ENCODE peak calls at places on chromosomes 1 and 21, in nine cellular contexts. One of them, this sample, is unnamed.

GRCh38 chr1:102239247-102239646 is 242.5 kb upstream of the OLFM3 start:
- DNase-seq in astrocyte of the spinal cord: no peak
- DNase-seq in hepatocyte: no peak
- DNase-seq in nephron progenitor cell: no peak
- DNase-seq in adrenal gland: no peak
- DNase-seq in osteocyte: no peak
- DNase-seq in GM23338: no peak
- DNase-seq in foreskin fibroblast: no peak
- DNase-seq in AG09309: no peak
- DNase-seq in this sample: no peak

GRCh38 chr1:98429851-98430496 is 231.5 kb upstream of the SNX7 start:
- DNase-seq in astrocyte of the spinal cord: no peak
- DNase-seq in hepatocyte: peak; percentile 17
- DNase-seq in nephron progenitor cell: peak; percentile 14
- DNase-seq in adrenal gland: no peak
- DNase-seq in osteocyte: no peak
- DNase-seq in GM23338: no peak
- DNase-seq in foreskin fibroblast: no peak
- DNase-seq in AG09309: no peak
- DNase-seq in this sample: no peak

GRCh38 chr1:187509091-187509490 is 680.3 kb downstream of the PLA2G4A start:
- DNase-seq in astrocyte of the spinal cord: no peak
- DNase-seq in hepatocyte: no peak
- DNase-seq in nephron progenitor cell: no peak
- DNase-seq in adrenal gland: no peak
- DNase-seq in osteocyte: no peak
- DNase-seq in GM23338: no peak
- DNase-seq in foreskin fibroblast: no peak
- DNase-seq in AG09309: no peak
- DNase-seq in this sample: no peak

GRCh38 chr1:9044241-9044640 is 18.0 kb upstream of the SLC2A7 start:
- DNase-seq in astrocyte of the spinal cord: no peak
- DNase-seq in hepatocyte: no peak
- DNase-seq in nephron progenitor cell: no peak
- DNase-seq in adrenal gland: no peak
- DNase-seq in osteocyte: no peak
- DNase-seq in GM23338: no peak
- DNase-seq in foreskin fibroblast: no peak
- DNase-seq in AG09309: no peak
- DNase-seq in this sample: no peak

GRCh38 chr1:167797005-167797404 is 75.2 kb downstream of the MPZL1 start:
- DNase-seq in astrocyte of the spinal cord: peak; percentile 97
- DNase-seq in hepatocyte: peak; percentile 73
- DNase-seq in nephron progenitor cell: no peak
- DNase-seq in adrenal gland: peak; percentile 92
- DNase-seq in osteocyte: no peak
- DNase-seq in GM23338: peak; percentile 84
- DNase-seq in foreskin fibroblast: peak; percentile 98
- DNase-seq in AG09309: peak; percentile 97
- DNase-seq in this sample: no peak

GRCh38 chr1:19257178-19257914 is 5.7 kb downstream of the MRTO4 start:
- DNase-seq in astrocyte of the spinal cord: no peak
- DNase-seq in hepatocyte: no peak
- DNase-seq in nephron progenitor cell: no peak
- DNase-seq in adrenal gland: peak; percentile 79
- DNase-seq in osteocyte: no peak
- DNase-seq in GM23338: no peak
- DNase-seq in foreskin fibroblast: no peak
- DNase-seq in AG09309: no peak
- DNase-seq in this sample: peak; percentile 18

GRCh38 chr1:18723206-18723605 is 92.6 kb downstream of the PAX7 start:
- DNase-seq in astrocyte of the spinal cord: no peak
- DNase-seq in hepatocyte: no peak
- DNase-seq in nephron progenitor cell: no peak
- DNase-seq in adrenal gland: no peak
- DNase-seq in osteocyte: no peak
- DNase-seq in GM23338: no peak
- DNase-seq in foreskin fibroblast: peak; percentile 4
- DNase-seq in AG09309: no peak
- DNase-seq in this sample: no peak

GRCh38 chr1:56788588-56788987 is 30.6 kb downstream of the FYB2 start:
- DNase-seq in astrocyte of the spinal cord: peak; percentile 9
- DNase-seq in hepatocyte: no peak
- DNase-seq in nephron progenitor cell: no peak
- DNase-seq in adrenal gland: no peak
- DNase-seq in osteocyte: no peak
- DNase-seq in GM23338: no peak
- DNase-seq in foreskin fibroblast: no peak
- DNase-seq in AG09309: no peak
- DNase-seq in this sample: no peak

GRCh38 chr1:19312782-19313635 is 883 bp downstream of the SLC66A1 start:
- DNase-seq in astrocyte of the spinal cord: no peak
- DNase-seq in hepatocyte: no peak
- DNase-seq in nephron progenitor cell: no peak
- DNase-seq in adrenal gland: no peak
- DNase-seq in osteocyte: no peak
- DNase-seq in GM23338: no peak
- DNase-seq in foreskin fibroblast: no peak
- DNase-seq in AG09309: no peak
- DNase-seq in this sample: peak; percentile 55

GRCh38 chr1:12600880-12601633 is 17.0 kb downstream of the DHRS3 start:
- DNase-seq in astrocyte of the spinal cord: no peak
- DNase-seq in hepatocyte: peak; percentile 61
- DNase-seq in nephron progenitor cell: peak; percentile 45
- DNase-seq in adrenal gland: no peak
- DNase-seq in osteocyte: no peak
- DNase-seq in GM23338: peak; percentile 81
- DNase-seq in foreskin fibroblast: peak; percentile 42
- DNase-seq in AG09309: no peak
- DNase-seq in this sample: peak; percentile 66

GRCh38 chr1:54757833-54758232 is 6.5 kb downstream of the PARS2 start:
- DNase-seq in astrocyte of the spinal cord: no peak
- DNase-seq in hepatocyte: no peak
- DNase-seq in nephron progenitor cell: no peak
- DNase-seq in adrenal gland: no peak
- DNase-seq in osteocyte: no peak
- DNase-seq in GM23338: no peak
- DNase-seq in foreskin fibroblast: no peak
- DNase-seq in AG09309: no peak
- DNase-seq in this sample: no peak

GRCh38 chr1:8431028-8431427 is 113.1 kb downstream of the SLC45A1 start:
- DNase-seq in astrocyte of the spinal cord: no peak
- DNase-seq in hepatocyte: no peak
- DNase-seq in nephron progenitor cell: no peak
- DNase-seq in adrenal gland: no peak
- DNase-seq in osteocyte: no peak
- DNase-seq in GM23338: peak; percentile 57
- DNase-seq in foreskin fibroblast: no peak
- DNase-seq in AG09309: no peak
- DNase-seq in this sample: no peak

GRCh38 chr1:71393301-71393700 is 312.5 kb upstream of the ZRANB2 start:
- DNase-seq in astrocyte of the spinal cord: no peak
- DNase-seq in hepatocyte: no peak
- DNase-seq in nephron progenitor cell: no peak
- DNase-seq in adrenal gland: no peak
- DNase-seq in osteocyte: no peak
- DNase-seq in GM23338: peak; percentile 58
- DNase-seq in foreskin fibroblast: no peak
- DNase-seq in AG09309: no peak
- DNase-seq in this sample: no peak

GRCh38 chr1:58409826-58410225 is 136.7 kb downstream of the OMA1 start:
- DNase-seq in astrocyte of the spinal cord: peak; percentile 47
- DNase-seq in hepatocyte: no peak
- DNase-seq in nephron progenitor cell: no peak
- DNase-seq in adrenal gland: no peak
- DNase-seq in osteocyte: no peak
- DNase-seq in GM23338: no peak
- DNase-seq in foreskin fibroblast: peak; percentile 53
- DNase-seq in AG09309: peak; percentile 93
- DNase-seq in this sample: no peak

GRCh38 chr21:24514081-24514733 is 1093.1 kb downstream of the MRPL39 start:
- DNase-seq in astrocyte of the spinal cord: peak; percentile 9
- DNase-seq in hepatocyte: no peak
- DNase-seq in nephron progenitor cell: no peak
- DNase-seq in adrenal gland: no peak
- DNase-seq in osteocyte: no peak
- DNase-seq in GM23338: peak; percentile 9
- DNase-seq in foreskin fibroblast: no peak
- DNase-seq in AG09309: no peak
- DNase-seq in this sample: no peak
- TF ChIP-seq CTCF in astrocyte of the spinal cord: peak; percentile 53
- TF ChIP-seq CTCF in hepatocyte: peak; percentile 51
- TF ChIP-seq CTCF in nephron progenitor cell: peak; percentile 37
- TF ChIP-seq CTCF in adrenal gland: peak; percentile 57
- TF ChIP-seq CTCF in osteocyte: peak; percentile 54
- TF ChIP-seq CTCF in GM23338: peak; percentile 60
- TF ChIP-seq CTCF in foreskin fibroblast: no peak
- TF ChIP-seq CTCF in AG09309: no peak
- TF ChIP-seq CTCF in this sample: peak; percentile 41

DNA sequence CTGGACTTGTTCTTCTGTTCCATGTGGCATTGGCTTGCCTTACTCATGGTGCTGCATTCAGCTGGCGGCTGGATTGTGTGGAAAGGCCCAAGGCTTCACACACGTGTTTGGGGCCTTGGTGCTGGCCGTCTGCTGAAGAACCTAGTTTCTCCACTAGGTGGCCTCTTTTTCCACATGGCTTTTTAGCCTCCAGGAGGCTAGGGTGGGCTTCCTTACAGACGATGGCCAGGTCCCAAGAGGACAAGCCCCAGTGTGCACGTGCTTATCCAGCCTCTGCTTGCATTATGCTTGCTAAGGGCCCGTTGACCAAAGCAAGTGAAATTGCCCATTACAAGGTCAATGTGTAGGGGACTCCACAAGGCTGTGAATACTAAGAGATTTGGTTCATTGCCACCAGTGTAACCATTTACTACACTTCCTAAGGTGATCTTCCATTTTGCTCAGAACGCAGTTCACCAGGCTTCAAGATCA is 47.5 kb upstream of the FOXO6 start:
- DNase-seq in astrocyte of the spinal cord: peak; percentile 3
- DNase-seq in hepatocyte: no peak
- DNase-seq in nephron progenitor cell: peak; percentile 31
- DNase-seq in adrenal gland: no peak
- DNase-seq in osteocyte: peak; percentile 62
- DNase-seq in GM23338: peak; percentile 82
- DNase-seq in foreskin fibroblast: peak; percentile 30
- DNase-seq in AG09309: no peak
- DNase-seq in this sample: peak; percentile 44
- TF ChIP-seq CTCF in astrocyte of the spinal cord: peak; percentile 58
- TF ChIP-seq CTCF in hepatocyte: peak; percentile 40
- TF ChIP-seq CTCF in nephron progenitor cell: peak; percentile 57
- TF ChIP-seq CTCF in adrenal gland: peak; percentile 47
- TF ChIP-seq CTCF in osteocyte: peak; percentile 60
- TF ChIP-seq CTCF in GM23338: peak; percentile 74
- TF ChIP-seq CTCF in foreskin fibroblast: peak; percentile 35
- TF ChIP-seq CTCF in AG09309: peak; percentile 43
- TF ChIP-seq CTCF in this sample: peak; percentile 50

GRCh38 chr1:224333309-224333926 is 3.4 kb upstream of the NVL start:
- DNase-seq in astrocyte of the spinal cord: peak; percentile 73
- DNase-seq in hepatocyte: peak; percentile 62
- DNase-seq in nephron progenitor cell: no peak
- DNase-seq in adrenal gland: no peak
- DNase-seq in osteocyte: no peak
- DNase-seq in GM23338: peak; percentile 81
- DNase-seq in foreskin fibroblast: peak; percentile 76
- DNase-seq in AG09309: no peak
- DNase-seq in this sample: peak; percentile 50
- TF ChIP-seq CTCF in astrocyte of the spinal cord: peak; percentile 54
- TF ChIP-seq CTCF in hepatocyte: peak; percentile 63
- TF ChIP-seq CTCF in nephron progenitor cell: peak; percentile 61
- TF ChIP-seq CTCF in adrenal gland: peak; percentile 85
- TF ChIP-seq CTCF in osteocyte: peak; percentile 71
- TF ChIP-seq CTCF in GM23338: peak; percentile 92
- TF ChIP-seq CTCF in foreskin fibroblast: peak; percentile 53
- TF ChIP-seq CTCF in AG09309: peak; percentile 57
- TF ChIP-seq CTCF in this sample: peak; percentile 56

DNA sequence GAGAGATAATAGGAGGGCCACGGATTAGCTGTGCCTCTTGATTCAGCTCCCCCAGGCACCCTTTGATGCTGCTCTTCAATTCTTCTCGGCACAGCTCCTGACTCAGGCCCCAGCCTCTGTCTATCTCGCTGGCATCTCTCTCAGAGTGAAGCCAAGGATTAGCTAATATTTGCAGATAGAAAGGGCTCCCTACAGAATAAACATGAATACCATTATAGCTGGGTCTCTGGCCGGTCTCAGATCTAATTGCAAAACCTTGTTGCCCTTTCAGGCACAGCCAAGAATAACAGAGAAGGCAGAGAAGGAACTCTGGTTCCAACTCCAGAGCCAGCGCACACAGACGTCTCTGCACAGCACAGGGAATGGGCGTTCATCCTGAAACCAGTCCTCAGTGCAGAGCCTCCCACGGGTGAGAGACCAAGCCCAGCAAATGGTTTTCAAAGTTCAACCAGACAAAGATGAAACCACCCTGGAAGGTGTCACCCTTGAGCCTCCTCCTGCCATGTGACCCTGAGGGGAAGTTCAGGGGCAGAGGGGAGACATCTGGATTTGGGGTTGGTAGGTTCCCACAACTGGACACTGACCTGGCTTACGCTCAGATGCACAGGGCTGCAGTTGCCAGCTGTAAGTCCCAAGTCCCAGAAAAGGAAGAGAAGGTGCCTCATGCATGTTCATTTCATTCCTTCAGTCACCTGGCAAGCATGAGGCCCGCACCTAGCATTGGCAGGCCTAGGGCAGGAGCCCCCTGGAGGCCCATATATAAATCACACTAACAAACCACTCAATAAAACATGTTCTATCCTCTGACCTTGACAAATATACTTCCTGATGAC is 394.0 kb downstream of the NPHP4 start:
- DNase-seq in astrocyte of the spinal cord: no peak
- DNase-seq in hepatocyte: peak; percentile 56
- DNase-seq in nephron progenitor cell: no peak
- DNase-seq in adrenal gland: peak; percentile 20
- DNase-seq in osteocyte: peak; percentile 76
- DNase-seq in GM23338: no peak
- DNase-seq in foreskin fibroblast: no peak
- DNase-seq in AG09309: no peak
- DNase-seq in this sample: no peak
- TF ChIP-seq CTCF in astrocyte of the spinal cord: no peak
- TF ChIP-seq CTCF in hepatocyte: peak; percentile 29
- TF ChIP-seq CTCF in nephron progenitor cell: no peak
- TF ChIP-seq CTCF in adrenal gland: no peak
- TF ChIP-seq CTCF in osteocyte: no peak
- TF ChIP-seq CTCF in GM23338: no peak
- TF ChIP-seq CTCF in foreskin fibroblast: no peak
- TF ChIP-seq CTCF in AG09309: no peak
- TF ChIP-seq CTCF in this sample: no peak